ENCODE peak calls at places on chromosomes 13 and 19, in nine cellular contexts. T is MM.1S, R is mammary epithelial cell, I is lower lobe of right lung, Q is cardiac muscle cell, Y is coronary artery, L is PC-3, D is hepatocyte, P is lung. B is an unnamed sample.
A peak's percentile ranks its signal among the peaks of the same experiment; 100 is the strongest.

GRCh38 chr19:17855333-17856152 is 4.2 kb upstream of the RPL18A start:
- DNase-seq in T (peak; percentile 77), R (peak; percentile 57), I (peak; percentile 90), Q (peak; percentile 75), Y (no peak), L (peak; percentile 91), D (peak; percentile 89), P (peak; percentile 88), B (peak; percentile 93)

GRCh38 chr13:114285166-114285808 is 3.9 kb downstream of the UPF3A start:
- DNase-seq in T (no peak), R (peak; percentile 75), I (no peak), Q (no peak), Y (no peak), L (peak; percentile 33), D (no peak), P (no peak), B (no peak)

GRCh38 chr19:18197941-18198340 is 4.9 kb downstream of the MPV17L2 start:
- DNase-seq in T (no peak), R (no peak), I (no peak), Q (no peak), Y (no peak), L (no peak), D (no peak), P (no peak), B (no peak)

GRCh38 chr19:48094843-48095203 is 15.8 kb downstream of the PLA2G4C start:
- DNase-seq in T (no peak), R (no peak), I (no peak), Q (no peak), Y (no peak), L (no peak), D (no peak), P (no peak), B (no peak)

GRCh38 chr13:76971215-76971614 is 20.7 kb upstream of the CLN5 start:
- DNase-seq in T (no peak), R (no peak), I (no peak), Q (no peak), Y (no peak), L (no peak), D (no peak), P (no peak), B (no peak)

GRCh38 chr19:52336976-52337375 is 933 bp downstream of the ZNF610 start:
- DNase-seq in T (no peak), R (no peak), I (no peak), Q (peak; percentile 17), Y (no peak), L (no peak), D (peak; percentile 26), P (no peak), B (no peak)

GRCh38 chr19:11382898-11383705 is 1.0 kb downstream of the EPOR start:
- DNase-seq in T (no peak), R (no peak), I (peak; percentile 82), Q (peak; percentile 42), Y (peak; percentile 79), L (peak; percentile 68), D (peak; percentile 81), P (peak; percentile 61), B (peak; percentile 71)

GRCh38 chr19:15123900-15124299 is 16.7 kb downstream of the SYDE1 start:
- DNase-seq in T (no peak), R (no peak), I (peak; percentile 53), Q (no peak), Y (peak; percentile 81), L (no peak), D (no peak), P (no peak), B (peak; percentile 83)

GRCh38 chr13:27395007-27395510 is 29.4 kb upstream of the GTF3A start:
- DNase-seq in T (no peak), R (no peak), I (no peak), Q (no peak), Y (no peak), L (no peak), D (no peak), P (no peak), B (no peak)

GRCh38 chr13:75830842-75831241 is 194.7 kb downstream of the LMO7 start:
- DNase-seq in T (no peak), R (peak; percentile 41), I (no peak), Q (peak; percentile 8), Y (no peak), L (peak; percentile 4), D (no peak), P (no peak), B (no peak)

GRCh38 chr19:41341669-41342490 is 11.8 kb downstream of the TGFB1 start:
- DNase-seq in T (no peak), R (no peak), I (no peak), Q (no peak), Y (no peak), L (no peak), D (no peak), P (no peak), B (peak; percentile 72)
- TF ChIP-seq CTCF in T (no peak), R (peak; percentile 38), I (no peak), Q (no peak), Y (no peak), L (peak; percentile 22), D (peak; percentile 34), P (no peak), B (no peak)

DNA sequence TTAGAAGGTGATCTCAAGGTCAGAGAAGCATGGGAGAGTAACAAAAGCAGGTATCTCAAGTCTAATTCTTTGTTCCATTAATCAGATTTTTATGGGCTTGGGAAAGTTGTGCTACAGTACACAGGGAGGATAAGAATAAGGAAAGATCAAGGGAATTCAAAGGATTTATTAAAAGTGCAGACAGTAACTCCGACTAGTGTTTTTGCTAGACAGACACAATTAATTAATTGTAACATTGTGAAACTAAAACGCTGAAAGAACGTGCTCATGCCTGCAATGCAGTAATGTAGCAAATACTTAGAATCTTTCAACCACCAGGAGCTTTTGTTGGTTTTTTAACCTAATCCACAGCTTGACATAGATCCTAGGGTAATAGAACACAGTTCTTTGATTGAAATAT is 221.5 kb downstream of the DACH1 start:
- DNase-seq in T (no peak), R (no peak), I (no peak), Q (no peak), Y (no peak), L (no peak), D (no peak), P (no peak), B (no peak)
- H3K4me3 ChIP-seq in T (no peak overlapping the region), R (no peak overlapping the region), I (no peak overlapping the region), Q (no peak overlapping the region), Y (no peak overlapping the region), L (no peak overlapping the region), D (no peak overlapping the region), P (no peak overlapping the region), B (no peak overlapping the region)

DNA sequence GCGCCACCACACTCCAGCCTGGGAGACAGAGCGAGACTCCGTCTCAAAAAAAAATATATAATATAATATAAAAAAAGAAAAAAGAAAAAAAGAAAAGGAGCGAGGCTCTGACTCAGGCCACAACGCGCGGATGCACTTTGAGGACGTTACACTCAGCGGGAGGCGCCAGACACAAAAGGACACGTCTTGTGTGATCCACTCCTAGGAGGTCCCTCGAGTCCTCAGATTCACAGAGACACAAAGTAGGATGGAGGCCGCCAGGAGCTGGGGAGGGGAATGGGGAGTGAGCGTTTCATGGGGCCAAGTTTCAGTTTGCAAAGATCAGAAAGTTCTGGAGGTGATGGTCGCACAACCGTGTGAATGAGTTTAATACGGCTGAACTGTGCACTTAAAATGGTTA is 8.5 kb upstream of the ABHD17A start:
- DNase-seq in T (no peak), R (no peak), I (no peak), Q (no peak), Y (peak; percentile 63), L (no peak), D (no peak), P (no peak), B (no peak)
- H3K27ac ChIP-seq in T (no peak overlapping the region), R (no peak overlapping the region), I (no peak overlapping the region), Q (no peak overlapping the region), Y (no peak overlapping the region), L (no peak overlapping the region), D (no peak overlapping the region), P (no peak overlapping the region), B (no peak overlapping the region)

GRCh38 chr13:97627566-97627965 is 193.6 kb downstream of the RAP2A start:
- DNase-seq in T (no peak), R (peak; percentile 53), I (no peak), Q (peak; percentile 96), Y (peak; percentile 78), L (peak; percentile 61), D (peak; percentile 63), P (no peak), B (no peak)

GRCh38 chr13:97629601-97630272 is 195.8 kb downstream of the RAP2A start:
- DNase-seq in T (no peak), R (no peak), I (no peak), Q (no peak), Y (no peak), L (no peak), D (no peak), P (peak; percentile 42), B (no peak)

GRCh38 chr13:97630725-97631124 is 196.8 kb downstream of the RAP2A start:
- DNase-seq in T (no peak), R (no peak), I (no peak), Q (peak; percentile 9), Y (no peak), L (no peak), D (no peak), P (no peak), B (no peak)

GRCh38 chr13:97631158-97631557 is 197.2 kb downstream of the RAP2A start:
- DNase-seq in T (no peak), R (no peak), I (no peak), Q (no peak), Y (no peak), L (peak; percentile 15), D (no peak), P (no peak), B (no peak)
- TF ChIP-seq CTCF in T (no peak), R (no peak), I (no peak), Q (no peak), Y (no peak), L (peak; percentile 44), D (no peak), P (no peak), B (no peak)

DNA sequence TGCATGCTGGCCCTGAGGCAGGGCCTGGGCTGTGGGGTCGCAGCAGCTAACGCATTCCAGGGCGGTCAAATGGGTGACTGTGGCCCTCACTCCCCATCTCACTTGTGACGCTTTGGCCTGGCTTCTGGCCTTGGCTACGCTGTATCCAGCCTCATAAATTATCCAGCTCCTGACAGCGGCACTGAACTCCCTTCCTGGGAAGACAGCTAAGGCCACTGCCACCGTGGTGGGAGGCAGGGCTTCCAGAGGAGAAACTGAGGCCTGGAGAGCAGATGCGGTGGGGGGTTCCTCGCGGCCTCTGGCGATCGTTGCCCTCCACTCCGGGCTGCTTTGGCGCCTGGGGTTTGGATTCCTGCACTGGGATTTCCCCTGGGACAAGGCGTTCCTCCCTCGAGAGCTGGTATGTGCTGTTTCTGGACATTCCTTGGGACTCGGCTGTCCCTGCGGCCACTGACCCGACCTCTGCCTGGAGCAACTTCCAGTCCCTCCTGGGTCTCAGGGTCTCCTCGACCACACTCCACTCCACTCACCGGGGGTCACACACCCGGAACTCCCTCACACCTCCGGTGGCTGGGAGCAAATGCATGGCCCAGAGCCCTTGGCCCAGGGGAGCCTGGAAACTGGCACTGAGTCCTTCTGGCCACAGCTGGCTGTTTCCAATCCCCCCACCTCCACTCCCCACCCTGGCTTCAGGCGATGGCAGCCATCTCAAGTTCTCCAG is 3.4 kb downstream of the TBXA2R start:
- DNase-seq in T (no peak), R (no peak), I (no peak), Q (no peak), Y (peak; percentile 93), L (no peak), D (no peak), P (no peak), B (no peak)
- H3K4me3 ChIP-seq in T (no peak overlapping the region), R (no peak overlapping the region), I (no peak overlapping the region), Q (no peak overlapping the region), Y (peak overlapping the region; percentile 84), L (no peak overlapping the region), D (no peak overlapping the region), P (no peak overlapping the region), B (no peak overlapping the region)

GRCh38 chr13:97267418-97268059 is 45.4 kb downstream of the MBNL2 start:
- DNase-seq in T (no peak), R (no peak), I (no peak), Q (no peak), Y (no peak), L (no peak), D (no peak), P (no peak), B (no peak)
- H3K27ac ChIP-seq in T (no peak overlapping the region), R (peak overlapping the region; percentile 75), I (peak overlapping the region; percentile 26), Q (no peak overlapping the region), Y (peak overlapping the region; percentile 6), L (no peak overlapping the region), D (peak overlapping the region; percentile 62), P (no peak overlapping the region), B (no peak overlapping the region)

B was measured in stomach.